ENCODE peak calls at places on chromosomes 2 and 18, in seven cellular contexts. G is brain microvascular endothelial cell, H is fibroblast of pulmonary artery, E is MCF 10A, V is endothelial cell, M is transverse colon, F is cardiac fibroblast. Q is an unnamed sample.

GRCh38 chr2:102014041-102014345 is 22.2 kb downstream of the IL1R2 start:
- DNase-seq in G (no peak), H (no peak), E (no peak), V (no peak), M (no peak), F (no peak), Q (no peak)

GRCh38 chr2:230410263-230410662 is 5.7 kb upstream of the SP100 start:
- DNase-seq in G (no peak), H (no peak), E (no peak), V (no peak), M (no peak), F (no peak), Q (no peak)

GRCh38 chr2:64400733-64401500 is 53.0 kb upstream of the LGALSL start:
- DNase-seq in G (no peak), H (no peak), E (peak), V (no peak), M (peak), F (no peak), Q (no peak)

GRCh38 chr18:62334110-62334509 is 9.0 kb downstream of the TNFRSF11A start:
- DNase-seq in G (no peak), H (peak), E (peak), V (no peak), M (peak), F (peak), Q (no peak)

GRCh38 chr2:101063753-101064502 is 61.8 kb downstream of the RPL31 start:
- DNase-seq in G (peak), H (peak), E (peak), V (no peak), M (no peak), F (peak), Q (no peak)

GRCh38 chr18:48663931-48664847 is 125.4 kb downstream of the CTIF start:
- DNase-seq in G (no peak), H (peak), E (peak), V (peak), M (peak), F (peak), Q (peak)

GRCh38 chr18:47204908-47205522 is 28.9 kb upstream of the IER3IP1 start:
- DNase-seq in G (peak), H (peak), E (peak), V (peak), M (peak), F (peak), Q (peak)

GRCh38 chr2:217843353-217843752 is 159.4 kb downstream of the TNS1 start:
- DNase-seq in G (no peak), H (no peak), E (no peak), V (no peak), M (no peak), F (peak), Q (no peak)

GRCh38 chr2:127118467-127118866 is 11.5 kb upstream of the BIN1 start:
- DNase-seq in G (no peak), H (no peak), E (no peak), V (no peak), M (no peak), F (no peak), Q (no peak)

GRCh38 chr2:235669269-235669831 is 175.5 kb downstream of the AGAP1 start:
- DNase-seq in G (peak), H (peak), E (peak), V (peak), M (peak), F (peak), Q (peak)

GRCh38 chr2:18949871-18950597 is 360.7 kb upstream of the NT5C1B start:
- DNase-seq in G (peak), H (peak), E (peak), V (no peak), M (no peak), F (peak), Q (no peak)

GRCh38 chr18:22203892-22204536 is 34.6 kb downstream of the GATA6 start:
- DNase-seq in G (no peak), H (no peak), E (no peak), V (no peak), M (no peak), F (no peak), Q (no peak)

GRCh38 chr2:15049096-15049993 is 416.8 kb downstream of the LRATD1 start:
- DNase-seq in G (no peak), H (no peak), E (no peak), V (no peak), M (no peak), F (no peak), Q (no peak)

GRCh38 chr2:101125374-101125773 is 25.8 kb downstream of the TBC1D8 start:
- DNase-seq in G (no peak), H (peak), E (peak), V (no peak), M (no peak), F (peak), Q (no peak)

GRCh38 chr2:187233811-187234210 is 214.2 kb downstream of the CALCRL start:
- DNase-seq in G (no peak), H (peak), E (peak), V (no peak), M (no peak), F (no peak), Q (no peak)

GRCh38 chr2:95292623-95293260 is 4.4 kb upstream of the KCNIP3 start:
- DNase-seq in G (no peak), H (no peak), E (peak), V (no peak), M (no peak), F (no peak), Q (no peak)

GRCh38 chr18:44792456-44793080 is 111.9 kb downstream of the SETBP1 start:
- DNase-seq in G (no peak), H (peak), E (no peak), V (peak), M (no peak), F (peak), Q (no peak)

GRCh38 chr2:241508240-241508509 is 209 bp downstream of the STK25 start:
- DNase-seq in G (no peak), H (no peak), E (no peak), V (no peak), M (no peak), F (no peak), Q (no peak)

GRCh38 chr2:179701524-179702110 is 159.8 kb downstream of the ZNF385B start:
- DNase-seq in G (no peak), H (no peak), E (peak), V (no peak), M (no peak), F (no peak), Q (no peak)

GRCh38 chr2:62343636-62344349 is 147.9 kb downstream of the B3GNT2 start:
- DNase-seq in G (no peak), H (no peak), E (no peak), V (no peak), M (no peak), F (no peak), Q (no peak)

GRCh38 chr2:196515041-196515440 is 124.5 kb upstream of the CCDC150 start:
- DNase-seq in G (no peak), H (no peak), E (no peak), V (no peak), M (no peak), F (no peak), Q (peak)

GRCh38 chr2:28976584-28976983 is 4.5 kb upstream of the TOGARAM2 start:
- DNase-seq in G (peak), H (peak), E (no peak), V (no peak), M (no peak), F (peak), Q (no peak)

GRCh38 chr2:201182650-201183372 is at the start of gene CASP10:
- DNase-seq in G (peak), H (peak), E (peak), V (peak), M (peak), F (peak), Q (no peak)

GRCh38 chr2:215434447-215435260 is 1.2 kb downstream of the FN1 start:
- DNase-seq in G (no peak), H (peak), E (no peak), V (no peak), M (no peak), F (peak), Q (no peak)

DNA sequence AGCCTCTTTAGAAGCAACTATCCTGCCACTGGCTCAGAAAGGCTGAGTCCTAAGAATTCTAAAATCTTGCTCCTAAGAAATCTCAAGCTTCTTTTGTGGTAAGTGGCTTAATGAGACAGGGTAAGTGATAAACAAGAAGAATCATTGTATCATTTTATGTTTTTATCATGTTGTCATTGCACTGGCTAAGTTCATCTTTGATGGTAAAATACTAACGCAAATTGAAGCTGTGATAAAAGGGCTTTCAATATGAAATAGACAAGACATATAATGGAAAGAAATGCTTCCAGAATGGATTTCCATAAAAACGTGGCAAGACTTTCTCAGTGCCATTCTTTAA is 21.6 kb upstream of the TTC39C start:
- DNase-seq in G (no peak), H (no peak), E (no peak), V (no peak), M (no peak), F (no peak), Q (no peak)
- TF ChIP-seq CTCF in G (no peak), H (no peak), E (no peak), V (no peak), M (no peak), F (no peak), Q (no peak)

DNA sequence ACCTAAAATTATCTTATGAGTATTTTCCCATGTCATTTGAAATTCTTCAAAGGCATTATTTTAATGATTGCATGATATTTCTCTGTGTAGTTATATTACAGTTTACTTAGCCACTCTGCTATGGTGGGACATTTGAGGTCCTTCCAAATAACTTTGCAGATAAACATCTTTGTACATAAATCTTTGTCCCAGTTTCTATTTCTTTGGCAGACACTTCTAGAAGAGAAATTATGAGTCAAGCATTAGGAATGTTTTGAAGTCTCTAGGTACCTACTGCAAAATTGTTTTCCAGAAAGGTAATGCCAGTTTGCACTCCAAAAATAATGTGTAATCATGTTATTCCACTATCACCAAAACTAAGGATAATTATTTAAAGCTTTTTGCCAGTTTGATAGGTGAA is 149.7 kb downstream of the EN1 start:
- DNase-seq in G (no peak), H (peak), E (peak), V (no peak), M (no peak), F (peak), Q (no peak)
- TF ChIP-seq CTCF in G (no peak), H (no peak), E (no peak), V (no peak), M (no peak), F (no peak), Q (no peak)

DNA sequence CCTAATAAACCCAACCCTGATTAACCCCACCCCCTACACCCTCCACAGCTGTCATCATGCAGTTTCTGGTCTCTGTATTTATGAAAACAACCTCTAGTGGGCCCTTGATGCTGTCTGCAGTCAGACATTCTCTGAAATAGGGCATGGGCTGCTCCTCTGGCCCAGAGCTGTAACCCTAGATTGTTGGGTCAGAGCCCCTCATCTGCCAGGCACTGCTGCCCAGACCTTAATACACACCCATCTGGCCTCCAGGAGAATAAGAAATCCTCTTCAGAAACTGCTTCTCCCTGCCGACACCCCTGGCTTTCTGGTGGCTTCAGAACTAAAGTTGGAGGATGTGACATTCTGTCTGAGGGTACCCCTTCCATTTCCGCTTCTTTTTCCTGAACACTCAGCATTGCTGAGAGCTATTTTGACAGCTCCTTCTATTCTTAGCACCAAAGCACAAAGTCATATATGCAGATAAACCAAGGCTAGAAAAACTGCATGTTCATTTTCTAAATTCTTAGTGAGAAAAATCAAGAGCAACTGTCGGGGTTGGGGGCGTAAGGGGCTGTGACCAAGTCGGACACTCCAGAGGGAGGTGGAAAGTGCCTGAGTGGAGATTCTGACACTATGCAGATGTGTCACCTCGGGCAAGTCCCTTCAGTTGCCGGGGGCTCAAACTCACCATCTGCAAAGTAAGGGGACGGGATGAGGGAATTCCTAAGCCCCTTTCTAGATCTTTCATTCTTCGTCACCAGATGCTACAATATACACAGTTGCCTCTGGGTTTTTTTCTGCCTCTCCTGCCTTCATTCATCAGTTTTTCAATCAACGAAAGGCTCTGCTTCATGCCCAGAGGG is 28.7 kb downstream of the SRSF7 start:
- DNase-seq in G (no peak), H (no peak), E (no peak), V (no peak), M (no peak), F (no peak), Q (no peak)
- TF ChIP-seq CTCF in G (no peak), H (no peak), E (no peak), V (no peak), M (no peak), F (no peak), Q (no peak)

GRCh38 chr2:39663187-39663930 is 2.4 kb upstream of the TMEM178A start:
- DNase-seq in G (no peak), H (no peak), E (no peak), V (no peak), M (no peak), F (no peak), Q (no peak)
- TF ChIP-seq CTCF in G (peak), H (no peak), E (no peak), V (no peak), M (no peak), F (no peak), Q (no peak)